ENCODE peak calls at places on chromosomes 12 and 14, in four cellular contexts. One of them, this sample, is unnamed.

GRCh38 chr12:99985129-99985570 is 414 bp upstream of the ANKS1B start:
- DNase-seq in WTC11: no peak
- DNase-seq in K562: no peak
- DNase-seq in SK-N-SH: no peak
- DNase-seq in this sample: no peak

GRCh38 chr12:15629108-15629507 is 160.1 kb downstream of the EPS8 start:
- DNase-seq in SK-N-SH: no peak
- DNase-seq in WTC11: no peak
- DNase-seq in K562: no peak
- DNase-seq in this sample: peak; percentile 46

GRCh38 chr12:18895946-18896345 is 158.0 kb downstream of the CAPZA3 start:
- DNase-seq in SK-N-SH: no peak
- DNase-seq in K562: peak; percentile 18
- DNase-seq in WTC11: peak; percentile 79
- DNase-seq in this sample: no peak

GRCh38 chr12:111038941-111039340 is 118.6 kb upstream of the MYL2 start:
- DNase-seq in WTC11: no peak
- DNase-seq in SK-N-SH: no peak
- DNase-seq in K562: no peak
- DNase-seq in this sample: no peak

GRCh38 chr14:83255015-83255726 is 1721.5 kb upstream of the SEL1L start:
- DNase-seq in K562: no peak
- DNase-seq in WTC11: no peak
- DNase-seq in SK-N-SH: no peak
- DNase-seq in this sample: peak; percentile 19

GRCh38 chr12:93009533-93009932 is 80.4 kb upstream of the EEA1 start:
- DNase-seq in K562: no peak
- DNase-seq in WTC11: no peak
- DNase-seq in SK-N-SH: no peak
- DNase-seq in this sample: no peak

GRCh38 chr12:109461846-109462766 is 15.0 kb downstream of the KCTD10 start:
- DNase-seq in SK-N-SH: peak; percentile 78
- DNase-seq in WTC11: peak; percentile 29
- DNase-seq in K562: peak; percentile 34
- DNase-seq in this sample: no peak

GRCh38 chr14:51370758-51371386 is 130.8 kb downstream of the TMX1 start:
- DNase-seq in SK-N-SH: no peak
- DNase-seq in WTC11: no peak
- DNase-seq in K562: no peak
- DNase-seq in this sample: no peak

GRCh38 chr12:131276501-131277185 is 322.9 kb downstream of the ADGRD1 start:
- DNase-seq in SK-N-SH: no peak
- DNase-seq in K562: no peak
- DNase-seq in WTC11: no peak
- DNase-seq in this sample: no peak

GRCh38 chr14:46902837-46903236 is 251.3 kb upstream of the RPL10L start:
- DNase-seq in SK-N-SH: no peak
- DNase-seq in WTC11: peak; percentile 11
- DNase-seq in K562: no peak
- DNase-seq in this sample: no peak

GRCh38 chr14:104747876-104748275 is 5.1 kb upstream of the SIVA1 start:
- DNase-seq in K562: no peak
- DNase-seq in SK-N-SH: no peak
- DNase-seq in WTC11: no peak
- DNase-seq in this sample: no peak

GRCh38 chr14:24351517-24351916 is 11.7 kb upstream of the RIPK3 start:
- DNase-seq in SK-N-SH: no peak
- DNase-seq in K562: no peak
- DNase-seq in WTC11: no peak
- DNase-seq in this sample: no peak

GRCh38 chr12:51788876-51789275 is 59.6 kb downstream of the FIGNL2 start:
- DNase-seq in K562: no peak
- DNase-seq in WTC11: no peak
- DNase-seq in SK-N-SH: no peak
- DNase-seq in this sample: no peak

GRCh38 chr14:26113930-26114329 is 483.9 kb downstream of the NOVA1 start:
- DNase-seq in WTC11: no peak
- DNase-seq in SK-N-SH: no peak
- DNase-seq in K562: no peak
- DNase-seq in this sample: no peak

GRCh38 chr12:122081697-122082221 is 3.2 kb downstream of the MLXIP start:
- DNase-seq in SK-N-SH: no peak
- DNase-seq in K562: no peak
- DNase-seq in WTC11: no peak
- DNase-seq in this sample: peak; percentile 58

GRCh38 chr14:68628605-68629310 is 164.1 kb downstream of the ZFP36L1 start:
- DNase-seq in WTC11: peak; percentile 39
- DNase-seq in SK-N-SH: no peak
- DNase-seq in K562: no peak
- DNase-seq in this sample: no peak

GRCh38 chr12:47902131-47902639 is 2.6 kb downstream of the VDR start:
- DNase-seq in WTC11: no peak
- DNase-seq in SK-N-SH: no peak
- DNase-seq in K562: no peak
- DNase-seq in this sample: no peak

GRCh38 chr12:47904647-47905312 is at the start of gene VDR:
- DNase-seq in SK-N-SH: peak; percentile 93
- DNase-seq in K562: peak; percentile 97
- DNase-seq in WTC11: peak; percentile 83
- DNase-seq in this sample: no peak

GRCh38 chr12:47903151-47903611 is 1.6 kb downstream of the VDR start:
- DNase-seq in WTC11: no peak
- DNase-seq in SK-N-SH: no peak
- DNase-seq in K562: no peak
- DNase-seq in this sample: no peak

GRCh38 chr12:47905313-47905730 is 528 bp upstream of the VDR start:
- DNase-seq in WTC11: peak; percentile 82
- DNase-seq in SK-N-SH: peak; percentile 80
- DNase-seq in K562: peak; percentile 62
- DNase-seq in this sample: no peak

DNA sequence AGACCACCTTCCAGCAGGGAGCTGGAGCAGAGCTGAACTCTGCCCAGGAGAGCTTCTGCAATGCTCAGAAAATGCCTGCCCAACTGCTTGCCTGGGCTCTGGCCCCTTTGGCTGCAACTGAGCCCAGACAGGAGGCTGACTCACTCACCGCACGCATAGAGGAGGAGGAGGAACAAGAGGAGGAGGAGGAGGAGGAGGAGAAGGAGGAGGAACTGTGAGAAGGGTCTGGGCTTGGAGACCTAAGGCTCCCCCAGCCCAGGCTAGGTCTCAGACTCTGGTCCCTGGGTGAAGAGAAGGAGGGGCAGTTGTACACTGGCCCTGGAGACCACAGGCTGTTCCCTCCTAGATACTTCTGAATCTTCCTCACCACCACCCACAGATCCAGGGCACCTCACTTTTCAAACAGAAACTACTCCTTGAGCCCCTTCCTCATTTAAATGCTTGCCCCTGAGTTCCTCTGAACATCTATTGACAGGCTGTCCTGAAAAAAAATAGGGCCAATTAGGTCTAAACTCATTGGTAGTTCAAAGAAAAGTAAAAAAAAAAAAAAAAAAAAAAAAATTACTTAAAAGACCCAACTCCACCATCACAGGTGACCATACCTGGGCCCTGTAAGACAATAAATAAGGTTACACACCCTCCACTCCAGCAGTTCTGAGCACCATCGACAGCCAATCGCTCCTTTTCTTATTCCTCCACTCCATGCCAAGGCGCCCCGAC is 707 bp downstream of the VDR start:
- DNase-seq in SK-N-SH: no peak
- DNase-seq in WTC11: no peak
- DNase-seq in K562: peak; percentile 33
- DNase-seq in this sample: no peak
- TF ChIP-seq USF1 in SK-N-SH: no peak
- TF ChIP-seq USF1 in WTC11: no peak
- TF ChIP-seq USF1 in K562: no peak
- TF ChIP-seq USF1 in this sample: no peak

GRCh38 chr14:97185186-97185585 is 388.0 kb downstream of the VRK1 start:
- DNase-seq in SK-N-SH: no peak
- DNase-seq in WTC11: no peak
- DNase-seq in K562: no peak
- DNase-seq in this sample: no peak

GRCh38 chr14:97187916-97188315 is 390.7 kb downstream of the VRK1 start:
- DNase-seq in WTC11: no peak
- DNase-seq in SK-N-SH: no peak
- DNase-seq in K562: no peak
- DNase-seq in this sample: no peak
- TF ChIP-seq USF1 in WTC11: no peak
- TF ChIP-seq USF1 in SK-N-SH: no peak
- TF ChIP-seq USF1 in K562: no peak
- TF ChIP-seq USF1 in this sample: no peak

DNA sequence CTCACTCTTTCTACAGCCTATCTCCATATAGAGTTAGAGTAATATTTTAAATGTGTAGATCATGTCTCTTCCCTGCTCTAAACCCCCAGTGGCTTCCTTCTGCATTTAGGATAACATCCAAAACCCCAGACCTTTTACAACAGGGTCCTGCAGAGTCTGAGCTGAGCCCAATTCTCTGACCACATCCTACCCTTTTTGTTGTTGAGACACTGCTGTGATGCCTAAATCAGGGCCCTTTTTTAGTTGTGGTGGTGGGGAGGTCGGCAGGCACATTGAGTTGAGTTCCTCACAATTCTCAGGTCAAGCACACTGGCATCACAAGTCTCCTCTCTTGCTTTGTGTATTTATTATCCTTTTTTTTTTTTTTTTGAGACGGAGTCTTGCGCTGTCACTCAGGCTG is 1.8 kb upstream of the DDX47 start:
- DNase-seq in SK-N-SH: no peak
- DNase-seq in WTC11: no peak
- DNase-seq in K562: no peak
- DNase-seq in this sample: no peak
- TF ChIP-seq USF1 in SK-N-SH: no peak
- TF ChIP-seq USF1 in WTC11: no peak
- TF ChIP-seq USF1 in K562: no peak
- TF ChIP-seq USF1 in this sample: no peak

GRCh38 chr12:125076103-125076502 is 10.9 kb downstream of the AACS start:
- DNase-seq in WTC11: no peak
- DNase-seq in K562: no peak
- DNase-seq in SK-N-SH: no peak
- DNase-seq in this sample: no peak

GRCh38 chr12:125083092-125083491 is 17.9 kb downstream of the AACS start:
- DNase-seq in SK-N-SH: no peak
- DNase-seq in K562: no peak
- DNase-seq in WTC11: no peak
- DNase-seq in this sample: no peak

GRCh38 chr12:125081427-125081826 is 16.2 kb downstream of the AACS start:
- DNase-seq in WTC11: no peak
- DNase-seq in SK-N-SH: no peak
- DNase-seq in K562: no peak
- DNase-seq in this sample: no peak

GRCh38 chr12:125079084-125079483 is 13.8 kb downstream of the AACS start:
- DNase-seq in SK-N-SH: no peak
- DNase-seq in K562: no peak
- DNase-seq in WTC11: no peak
- DNase-seq in this sample: no peak

GRCh38 chr12:125079943-125080645 is 14.9 kb downstream of the AACS start:
- DNase-seq in K562: no peak
- DNase-seq in SK-N-SH: no peak
- DNase-seq in WTC11: no peak
- DNase-seq in this sample: no peak
- TF ChIP-seq USF1 in K562: no peak
- TF ChIP-seq USF1 in SK-N-SH: no peak
- TF ChIP-seq USF1 in WTC11: no peak
- TF ChIP-seq USF1 in this sample: no peak

GRCh38 chr12:75087656-75088055 is 122.0 kb downstream of the KCNC2 start:
- DNase-seq in WTC11: no peak
- DNase-seq in SK-N-SH: no peak
- DNase-seq in K562: no peak
- DNase-seq in this sample: no peak
- TF ChIP-seq USF1 in WTC11: no peak
- TF ChIP-seq USF1 in SK-N-SH: no peak
- TF ChIP-seq USF1 in K562: no peak
- TF ChIP-seq USF1 in this sample: no peak